ENCODE peak calls at places on chromosomes 16 and 17, in ten cellular contexts. R is ELR; T is activated B cell treated with CpG ODN at 0.5 μM for 24 hours; I is ureter; D is NCI-H1092; M is nephron progenitor cell; X is heart right ventricle; Q is activated T-helper 1 cell treated with Interleukin-2 at 50 U/mL for 16 hours; N is spleen; C is activated effector memory CD4-positive, alpha-beta T cell treated with anti-CD3 and anti-CD28 coated beads, Interleukin-2, amount 50 U/mL, for 16 hours. O is an unnamed sample.
A peak's percentile ranks its signal among the peaks of the same experiment; 100 is the strongest.

GRCh38 chr17:59371426-59372099 is 40.1 kb downstream of the YPEL2 start:
- DNase-seq in Q (no peak), N (no peak), M (no peak), X (peak; percentile 35), C (peak; percentile 52), R (no peak), D (no peak), I (peak; percentile 70), T (no peak), O (peak; percentile 66)

GRCh38 chr17:44646280-44646679 is 10.0 kb upstream of the MEIOC start:
- DNase-seq in C (no peak), T (no peak), D (no peak), R (no peak), Q (no peak), M (no peak), N (no peak), I (no peak), X (no peak), O (no peak)

GRCh38 chr16:51151435-51151950 is 423 bp upstream of the SALL1 start:
- DNase-seq in M (peak; percentile 84), R (peak; percentile 73), T (no peak), Q (no peak), I (no peak), C (no peak), X (peak; percentile 53), N (no peak), D (peak; percentile 89), O (no peak)

GRCh38 chr17:7001562-7001961 is 5.7 kb downstream of the ALOX12 start:
- DNase-seq in M (peak; percentile 74), T (no peak), D (no peak), C (peak; percentile 84), X (no peak), Q (no peak), N (no peak), I (no peak), R (peak; percentile 42), O (no peak)

GRCh38 chr17:21678451-21679081 is 13.8 kb upstream of the KCNJ18 start:
- DNase-seq in R (no peak), I (no peak), X (no peak), C (peak; percentile 63), Q (no peak), T (no peak), N (peak; percentile 69), D (no peak), M (no peak), O (peak; percentile 3)

GRCh38 chr16:64159986-64160385 is 961.9 kb downstream of the CDH11 start:
- DNase-seq in C (no peak), M (no peak), I (no peak), Q (no peak), T (no peak), R (no peak), X (no peak), N (no peak), D (no peak), O (no peak)

GRCh38 chr16:71933913-71934696 is 38.8 kb downstream of the IST1 start:
- DNase-seq in T (no peak), D (no peak), M (no peak), N (no peak), I (no peak), C (no peak), Q (no peak), X (no peak), R (peak; percentile 56), O (no peak)

GRCh38 chr17:6429266-6429665 is 5.7 kb downstream of the AIPL1 start:
- DNase-seq in R (no peak), M (no peak), N (no peak), Q (no peak), I (no peak), D (no peak), X (no peak), C (no peak), T (no peak), O (no peak)

GRCh38 chr17:21756856-21757619 is 64.7 kb downstream of the KCNJ18 start:
- DNase-seq in I (no peak), C (no peak), X (no peak), T (no peak), R (no peak), Q (no peak), N (peak; percentile 16), D (no peak), M (no peak), O (no peak)

GRCh38 chr17:489758-490329 is 137.2 kb upstream of the RPH3AL start:
- DNase-seq in T (peak; percentile 37), X (peak; percentile 49), D (no peak), N (peak; percentile 94), Q (peak; percentile 55), I (peak; percentile 54), M (peak; percentile 47), C (peak; percentile 87), R (peak; percentile 73), O (no peak)

GRCh38 chr17:27461192-27461859 is 5.1 kb downstream of the KSR1 start:
- DNase-seq in R (no peak), N (no peak), D (no peak), X (no peak), I (no peak), C (no peak), T (no peak), Q (no peak), M (no peak), O (no peak)

O was measured in mucosa of gallbladder.